ENCODE peak calls at places on chromosomes 12 and 14, in nine cellular contexts. K is LoVo, Y is glutamatergic neuron, D is non-pigmented ciliary epithelial cell, M is M059J, G is left cardiac atrium, L is GM23338, Q is NCI-H2029 treated with DMSO at 0.1 percent for 48 hours, B is H9. Z is an unnamed sample.

GRCh38 chr12:50104614-50105366 is 982 bp downstream of the GPD1 start:
- DNase-seq in B (no peak), Q (no peak), Y (no peak), K (no peak), D (no peak), G (no peak), L (no peak), M (no peak), Z (no peak)

GRCh38 chr12:20122274-20122673 is 246.1 kb upstream of the PDE3A start:
- DNase-seq in G (no peak), Y (no peak), D (no peak), K (no peak), B (no peak), L (no peak), Q (no peak), M (no peak), Z (no peak)

GRCh38 chr12:114275937-114276785 is 129.8 kb downstream of the TBX5 start:
- DNase-seq in G (no peak), Q (no peak), K (no peak), B (no peak), Y (no peak), M (no peak), D (no peak), L (peak), Z (peak)

GRCh38 chr12:53234236-53234635 is 2.2 kb upstream of the RARG start:
- DNase-seq in Y (peak), M (no peak), L (peak), Q (no peak), D (no peak), K (no peak), G (peak), B (peak), Z (no peak)

GRCh38 chr14:61151276-61151675 is 129.9 kb downstream of the TMEM30B start:
- DNase-seq in Y (no peak), G (no peak), L (no peak), Q (no peak), D (no peak), B (no peak), M (no peak), K (no peak), Z (no peak)

GRCh38 chr12:47207829-47208248 is 128.1 kb upstream of the AMIGO2 start:
- DNase-seq in D (no peak), G (no peak), Q (no peak), M (no peak), L (no peak), B (no peak), K (peak), Y (no peak), Z (no peak)

GRCh38 chr14:89382487-89383170 is 34.4 kb downstream of the FOXN3 start:
- DNase-seq in K (no peak), Q (no peak), M (no peak), Y (no peak), D (no peak), L (no peak), B (no peak), G (no peak), Z (no peak)

GRCh38 chr14:54730156-54730961 is 163.4 kb downstream of the SAMD4A start:
- DNase-seq in L (no peak), Q (no peak), M (peak), Y (no peak), B (no peak), D (no peak), K (no peak), G (no peak), Z (no peak)

GRCh38 chr12:104999347-104999685 is 13.2 kb downstream of the NOPCHAP1 start:
- DNase-seq in D (no peak), K (no peak), Y (no peak), Q (no peak), B (no peak), G (no peak), L (no peak), M (no peak), Z (no peak)

GRCh38 chr12:109544955-109545531 is 28.3 kb downstream of the MMAB start:
- DNase-seq in K (no peak), G (no peak), Y (no peak), B (no peak), Q (no peak), L (no peak), M (peak), D (no peak), Z (no peak)

GRCh38 chr12:104275689-104276088 is 27.9 kb upstream of the EID3 start:
- DNase-seq in G (no peak), Q (no peak), K (no peak), M (peak), B (no peak), Y (no peak), L (no peak), D (no peak), Z (no peak)

GRCh38 chr14:49467091-49467490 is 119.1 kb downstream of the RPS29 start:
- DNase-seq in B (no peak), Y (no peak), Q (no peak), M (no peak), D (no peak), L (no peak), G (no peak), K (no peak), Z (no peak)

GRCh38 chr12:29754235-29755189 is 29.2 kb downstream of the TMTC1 start:
- DNase-seq in D (no peak), K (no peak), Q (no peak), Y (no peak), M (peak), G (peak), B (no peak), L (no peak), Z (no peak)

GRCh38 chr12:73514672-73515071 is 1023.0 kb upstream of the ATXN7L3B start:
- DNase-seq in Q (no peak), G (no peak), K (no peak), B (peak), Y (no peak), M (no peak), D (no peak), L (peak), Z (peak)

GRCh38 chr12:124100572-124101178 is 127.7 kb downstream of the ZNF664 start:
- DNase-seq in G (no peak), K (no peak), B (no peak), D (no peak), Q (no peak), Y (no peak), M (no peak), L (no peak), Z (no peak)

GRCh38 chr12:122842505-122843405 is 7.5 kb downstream of the HIP1R start:
- DNase-seq in Q (no peak), B (peak), L (no peak), K (no peak), G (no peak), M (no peak), D (no peak), Y (no peak), Z (no peak)